ENCODE peak calls at places on chromosomes 3 and 15, in six cellular contexts. N, Q, Z, I, F and D are unnamed samples.
A peak's percentile ranks its signal among the peaks of the same experiment; 100 is the strongest.

GRCh38 chr3:190094201-190094718 is 26.4 kb downstream of the P3H2 start:
- DNase-seq in N (no peak), Q (no peak), Z (no peak), I (no peak), F (no peak), D (no peak)

GRCh38 chr3:99825239-99825638 is 7.6 kb downstream of the CMSS1 start:
- DNase-seq in N (no peak), Q (no peak), Z (no peak), I (no peak), F (no peak), D (no peak)

GRCh38 chr15:37015476-37015875 is 84.9 kb downstream of the MEIS2 start:
- DNase-seq in N (no peak), Q (no peak), Z (no peak), I (no peak), F (no peak), D (no peak)

GRCh38 chr15:75573001-75573400 is 6.1 kb downstream of the PTPN9 start:
- DNase-seq in N (peak; percentile 53), Q (no peak), Z (no peak), I (no peak), F (no peak), D (no peak)

GRCh38 chr3:122258757-122259371 is 66.2 kb upstream of the CSTA start:
- DNase-seq in N (peak; percentile 61), Q (no peak), Z (peak; percentile 82), I (peak; percentile 32), F (peak; percentile 69), D (peak; percentile 34)

GRCh38 chr15:89809093-89809786 is 5.4 kb downstream of the ANPEP start:
- DNase-seq in N (no peak), Q (no peak), Z (peak; percentile 73), I (no peak), F (no peak), D (no peak)

GRCh38 chr15:95699578-95699977 is 630.9 kb upstream of the NR2F2 start:
- DNase-seq in N (no peak), Q (no peak), Z (no peak), I (no peak), F (no peak), D (no peak)

GRCh38 chr15:50627351-50628055 is 59.1 kb downstream of the TRPM7 start:
- DNase-seq in N (no peak), Q (no peak), Z (no peak), I (no peak), F (no peak), D (no peak)

GRCh38 chr3:146640955-146641867 is 36.1 kb upstream of the PLSCR5 start:
- DNase-seq in N (peak; percentile 61), Q (no peak), Z (no peak), I (no peak), F (no peak), D (no peak)

GRCh38 chr3:13352621-13353131 is 67.4 kb downstream of the NUP210 start:
- DNase-seq in N (peak; percentile 12), Q (no peak), Z (no peak), I (no peak), F (no peak), D (no peak)

GRCh38 chr3:153219147-153219546 is 57.1 kb downstream of the RAP2B start:
- DNase-seq in N (no peak), Q (no peak), Z (no peak), I (no peak), F (no peak), D (no peak)

GRCh38 chr3:184160456-184160855 is 5.3 kb downstream of the DVL3 start:
- DNase-seq in N (no peak), Q (no peak), Z (no peak), I (no peak), F (no peak), D (no peak)

GRCh38 chr3:117439812-117440211 is 730.2 kb downstream of the TUSC7 start:
- DNase-seq in N (peak; percentile 24), Q (no peak), Z (peak; percentile 15), I (no peak), F (no peak), D (no peak)

GRCh38 chr15:90114451-90114901 is 12.2 kb upstream of the IDH2 start:
- DNase-seq in N (peak; percentile 28), Q (peak; percentile 9), Z (no peak), I (no peak), F (no peak), D (no peak)

GRCh38 chr15:39362832-39363561 is 217.9 kb upstream of the THBS1 start:
- DNase-seq in N (no peak), Q (no peak), Z (no peak), I (no peak), F (no peak), D (no peak)

GRCh38 chr3:27721717-27722564 is at the start of gene EOMES:
- DNase-seq in N (peak; percentile 89), Q (no peak), Z (peak; percentile 31), I (no peak), F (no peak), D (no peak)

GRCh38 chr15:39504812-39505211 is 76.1 kb upstream of the THBS1 start:
- DNase-seq in N (peak; percentile 5), Q (no peak), Z (no peak), I (no peak), F (no peak), D (no peak)

GRCh38 chr3:58358092-58358491 is 25.4 kb downstream of the PXK start:
- DNase-seq in N (no peak), Q (no peak), Z (no peak), I (no peak), F (no peak), D (no peak)

GRCh38 chr3:172519241-172519640 is 4.0 kb downstream of the TNFSF10 start:
- DNase-seq in N (no peak), Q (no peak), Z (no peak), I (no peak), F (no peak), D (no peak)

GRCh38 chr15:29129903-29130302 is 139.7 kb downstream of the NSMCE3 start:
- DNase-seq in N (no peak), Q (no peak), Z (peak; percentile 3), I (no peak), F (peak; percentile 34), D (no peak)

GRCh38 chr15:74383695-74384565 is 16.5 kb upstream of the CYP11A1 start:
- DNase-seq in N (peak; percentile 33), Q (peak; percentile 61), Z (no peak), I (no peak), F (no peak), D (no peak)

GRCh38 chr3:45362768-45363167 is 25.6 kb upstream of the LARS2 start:
- DNase-seq in N (no peak), Q (no peak), Z (no peak), I (no peak), F (no peak), D (no peak)

GRCh38 chr3:72336821-72337479 is 511.3 kb downstream of the SHQ1 start:
- DNase-seq in N (no peak), Q (peak; percentile 78), Z (peak; percentile 64), I (no peak), F (peak; percentile 87), D (no peak)

GRCh38 chr15:55823191-55823670 is 80.3 kb upstream of the PRTG start:
- DNase-seq in N (no peak), Q (no peak), Z (no peak), I (no peak), F (no peak), D (no peak)

DNA sequence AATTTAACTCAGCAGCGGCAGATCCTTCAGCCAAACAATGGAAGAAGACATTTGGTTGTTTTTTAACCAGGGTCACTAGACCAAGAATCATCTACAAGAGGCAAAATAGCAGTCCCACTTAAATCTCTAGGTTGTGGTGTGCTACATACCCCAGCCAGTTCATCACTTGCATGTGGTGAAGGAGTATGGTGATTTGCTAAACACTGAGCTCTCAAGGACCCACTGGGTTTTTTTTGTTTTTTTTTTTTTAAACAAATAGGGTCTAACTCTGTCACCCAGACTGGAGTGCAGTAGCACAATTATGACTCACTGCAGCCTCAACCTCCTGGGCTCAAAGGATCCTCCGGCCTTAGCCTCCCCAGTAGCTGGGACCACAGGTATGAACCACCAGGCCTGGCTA is 508.0 kb downstream of the FOXP1 start:
- DNase-seq in N (no peak), Q (no peak), Z (no peak), I (no peak), F (no peak), D (no peak)
- H3K27ac ChIP-seq in N (no peak overlapping the region), Q (no peak overlapping the region), Z (no peak overlapping the region), I (no peak overlapping the region), F (peak overlapping the region; percentile 24), D (no peak overlapping the region)

DNA sequence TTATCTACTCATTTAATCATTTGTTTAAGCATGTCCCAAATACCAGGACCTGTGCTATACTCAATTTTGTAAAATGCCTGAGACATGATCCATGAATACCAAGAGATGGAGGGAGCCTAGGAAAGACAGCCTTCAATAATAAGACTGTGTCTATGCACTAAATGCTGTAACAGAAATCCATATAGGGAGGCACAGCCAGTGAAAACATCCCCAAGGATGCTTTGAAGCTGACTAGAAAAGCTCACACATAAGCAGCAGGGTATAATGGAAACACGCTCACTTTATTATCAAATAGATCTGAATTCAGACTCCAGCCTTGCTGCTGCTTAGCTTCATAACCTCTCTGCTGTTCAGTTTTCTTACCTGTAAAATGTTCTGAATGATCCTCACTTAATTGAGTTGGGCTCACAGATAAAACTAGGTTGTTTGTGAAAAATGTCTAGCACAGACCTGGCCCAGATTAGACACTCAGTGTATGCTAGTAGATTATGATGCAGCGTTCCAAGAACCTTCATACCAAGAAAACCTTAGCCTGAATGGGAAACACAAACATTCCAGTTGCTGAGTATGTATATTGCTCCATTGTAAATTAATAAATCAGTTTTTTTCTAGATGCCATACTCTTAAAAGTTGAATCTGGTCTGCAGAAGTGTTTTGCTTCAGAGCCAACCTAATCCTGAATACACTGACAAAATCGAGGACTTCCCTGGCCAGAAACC is 3.7 kb upstream of the LARP6 start:
- DNase-seq in N (no peak), Q (no peak), Z (no peak), I (no peak), F (no peak), D (no peak)
- H3K27ac ChIP-seq in N (peak overlapping the region; percentile 93), Q (peak overlapping the region; percentile 98), Z (no peak overlapping the region), I (peak overlapping the region; percentile 23), F (peak overlapping the region; percentile 90), D (peak overlapping the region; percentile 99)

DNA sequence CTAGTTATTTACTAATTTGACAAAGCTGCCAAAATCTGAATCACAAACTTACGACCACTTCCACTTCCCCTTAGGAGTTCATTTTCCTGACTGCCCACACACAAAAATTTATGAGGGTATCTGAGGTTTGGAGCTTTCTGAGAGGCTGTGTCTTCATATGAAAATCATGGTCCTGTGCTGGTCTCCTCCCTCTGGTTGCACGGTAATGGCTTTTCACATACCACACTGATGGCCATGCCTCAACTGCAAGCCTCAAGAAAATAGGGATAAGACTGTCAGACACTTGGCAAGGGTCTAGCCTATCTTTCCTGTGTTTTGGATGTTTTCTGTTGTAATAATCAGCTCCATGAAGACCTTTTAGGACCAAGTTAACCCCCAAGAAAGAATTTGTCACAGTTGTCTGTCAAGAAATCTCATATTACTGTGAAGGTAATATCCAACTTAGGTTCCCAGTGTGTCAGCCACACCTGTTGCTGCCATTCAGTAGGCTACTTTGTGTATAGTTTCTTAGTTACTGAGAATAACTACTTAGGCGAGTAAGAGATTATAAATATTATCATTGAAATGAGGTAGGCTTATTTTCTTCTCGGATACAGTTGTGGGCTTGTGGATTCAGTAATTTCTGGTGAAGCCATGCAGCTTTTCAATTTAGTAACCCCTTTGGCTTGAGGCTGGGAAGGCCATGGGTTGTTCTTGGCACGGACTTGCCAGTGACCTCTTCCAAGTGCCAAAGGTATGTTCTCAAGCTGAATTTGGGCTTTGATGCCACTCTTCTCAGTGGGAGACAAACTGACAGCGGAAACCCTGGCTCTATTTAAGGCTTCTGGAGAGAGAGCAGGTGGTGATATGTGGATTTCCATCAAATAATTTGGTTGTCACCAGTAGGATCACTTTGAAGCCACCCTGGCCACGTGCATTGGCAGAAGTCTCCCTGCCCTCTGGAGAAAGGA is 101.1 kb downstream of the RYR3 start:
- DNase-seq in N (no peak), Q (no peak), Z (no peak), I (no peak), F (no peak), D (no peak)
- H3K27ac ChIP-seq in N (no peak overlapping the region), Q (no peak overlapping the region), Z (no peak overlapping the region), I (no peak overlapping the region), F (no peak overlapping the region), D (no peak overlapping the region)

GRCh38 chr15:69160141-69160975 is at the start of gene GLCE:
- DNase-seq in N (peak; percentile 97), Q (peak; percentile 98), Z (peak; percentile 98), I (peak; percentile 88), F (peak; percentile 97), D (peak; percentile 61)
- H3K27ac ChIP-seq in N (peak within 1 kb of the TSS; percentile 89), Q (peak within 1 kb of the TSS; percentile 88), Z (peak within 1 kb of the TSS; percentile 60), I (peak within 1 kb of the TSS; percentile 80), F (peak within 1 kb of the TSS; percentile 75), D (peak within 1 kb of the TSS; percentile 86)